ENCODE peak calls at places on chromosome 6, in four cellular contexts. O is hippocampal formation, R is astrocyte of the cerebellum, J is tibial artery. X is an unnamed sample.

GRCh38 chr6:16583151-16583762 is 178.0 kb downstream of the ATXN1 start:
- DNase-seq in O (no peak), R (no peak), J (no peak), X (no peak)

GRCh38 chr6:77502966-77503365 is 39.7 kb upstream of the HTR1B start:
- DNase-seq in O (no peak), R (no peak), J (no peak), X (no peak)

GRCh38 chr6:161407581-161407980 is 133.7 kb upstream of the AGPAT4 start:
- DNase-seq in O (no peak), R (no peak), J (no peak), X (no peak)

GRCh38 chr6:85942844-85943243 is 300.2 kb upstream of the SYNCRIP start:
- DNase-seq in O (no peak), R (no peak), J (no peak), X (no peak)

GRCh38 chr6:3746119-3746691 is 5.3 kb downstream of the PXDC1 start:
- DNase-seq in O (no peak), R (no peak), J (peak), X (peak)

GRCh38 chr6:293185-294174 is 1.2 kb downstream of the DUSP22 start:
- DNase-seq in O (no peak), R (no peak), J (peak), X (no peak)

GRCh38 chr6:5510331-5510730 is 249.0 kb downstream of the FARS2 start:
- DNase-seq in O (no peak), R (no peak), J (no peak), X (no peak)

GRCh38 chr6:166145751-166146150 is 21.9 kb downstream of the TBXT start:
- DNase-seq in O (no peak), R (no peak), J (no peak), X (no peak)

GRCh38 chr6:155297669-155298068 is 16.6 kb downstream of the TFB1M start:
- DNase-seq in O (no peak), R (no peak), J (no peak), X (no peak)

GRCh38 chr6:42694586-42694985 is 27.8 kb downstream of the PRPH2 start:
- DNase-seq in O (no peak), R (no peak), J (no peak), X (no peak)

GRCh38 chr6:1643111-1643510 is 33.4 kb downstream of the FOXC1 start:
- DNase-seq in O (no peak), R (no peak), J (no peak), X (no peak)

GRCh38 chr6:131063028-131063763 is at the start of gene EPB41L2:
- DNase-seq in O (peak), R (peak), J (peak), X (peak)

GRCh38 chr6:168420084-168420483 is 20.9 kb upstream of the SMOC2 start:
- DNase-seq in O (no peak), R (no peak), J (no peak), X (peak)

GRCh38 chr6:25927177-25927576 is 3.3 kb downstream of the SLC17A2 start:
- DNase-seq in O (no peak), R (no peak), J (no peak), X (no peak)

GRCh38 chr6:87436435-87436834 is 28.7 kb downstream of the CFAP206 start:
- DNase-seq in O (no peak), R (peak), J (no peak), X (no peak)

GRCh38 chr6:170372380-170373325 is 66.1 kb downstream of the FAM120B start:
- DNase-seq in O (no peak), R (no peak), J (no peak), X (no peak)

GRCh38 chr6:164108869-164109769 is 694.6 kb downstream of the QKI start:
- DNase-seq in O (no peak), R (no peak), J (no peak), X (no peak)

GRCh38 chr6:1029196-1029595 is 282.7 kb upstream of the FOXQ1 start:
- DNase-seq in O (no peak), R (no peak), J (no peak), X (no peak)

GRCh38 chr6:112202639-112203341 is 51.6 kb downstream of the LAMA4 start:
- DNase-seq in O (no peak), R (peak), J (no peak), X (no peak)

GRCh38 chr6:36326351-36326995 is 10.2 kb downstream of the BNIP5 start:
- DNase-seq in O (no peak), R (no peak), J (no peak), X (no peak)

GRCh38 chr6:129624488-129624887 is 85.5 kb downstream of the ARHGAP18 start:
- DNase-seq in O (no peak), R (no peak), J (no peak), X (no peak)

GRCh38 chr6:68506911-68507310 is 128.2 kb upstream of the ADGRB3 start:
- DNase-seq in O (no peak), R (no peak), J (no peak), X (no peak)

GRCh38 chr6:168536665-168537249 is 95.8 kb downstream of the SMOC2 start:
- DNase-seq in O (no peak), R (no peak), J (no peak), X (no peak)

GRCh38 chr6:166707045-166707444 is 80.0 kb upstream of the RPS6KA2 start:
- DNase-seq in O (peak), R (no peak), J (no peak), X (no peak)

GRCh38 chr6:92339891-92340290 is 1079.5 kb downstream of the EPHA7 start:
- DNase-seq in O (no peak), R (no peak), J (no peak), X (no peak)

GRCh38 chr6:73606428-73606827 is 47.4 kb downstream of the SLC17A5 start:
- DNase-seq in O (no peak), R (no peak), J (no peak), X (no peak)

GRCh38 chr6:33848498-33848897 is 44.7 kb upstream of the MLN start:
- DNase-seq in O (no peak), R (no peak), J (no peak), X (no peak)

X was measured in suprapubic skin.